ENCODE peak calls at places on chromosomes 5 and 9, in four cellular contexts. L, E, U and Z are unnamed samples.

GRCh38 chr9:7169717-7170348 is 412.1 kb downstream of the KDM4C start:
- DNase-seq in U (no peak), E (peak; percentile 44), L (no peak), Z (no peak)

GRCh38 chr5:171989276-171989675 is 17.2 kb downstream of the FBXW11 start:
- DNase-seq in U (no peak), E (no peak), L (no peak), Z (no peak)

GRCh38 chr9:78811562-78812276 is 514.8 kb downstream of the PSAT1 start:
- DNase-seq in L (no peak), E (peak; percentile 60), U (no peak), Z (no peak)

GRCh38 chr5:181217111-181217804 is 5.8 kb upstream of the TRIM41 start:
- DNase-seq in U (peak; percentile 49), E (no peak), L (peak; percentile 63), Z (peak; percentile 82)

GRCh38 chr5:160556886-160557285 is 135.2 kb downstream of the PTTG1 start:
- DNase-seq in L (no peak), U (no peak), E (peak; percentile 29), Z (no peak)

GRCh38 chr9:130940023-130940549 is 1.0 kb upstream of the FIBCD1 start:
- DNase-seq in U (no peak), E (no peak), L (no peak), Z (peak; percentile 17)

GRCh38 chr9:72013188-72013877 is 47.1 kb downstream of the C9orf57 start:
- DNase-seq in U (no peak), L (no peak), E (no peak), Z (no peak)

GRCh38 chr9:128555180-128555721 is 2.9 kb downstream of the SPTAN1 start:
- DNase-seq in U (no peak), L (no peak), E (no peak), Z (no peak)

GRCh38 chr9:84296146-84296843 is 44.3 kb downstream of the SLC28A3 start:
- DNase-seq in L (no peak), U (peak; percentile 34), E (peak; percentile 18), Z (no peak)

GRCh38 chr5:19837536-19838179 is 150.3 kb downstream of the CDH18 start:
- DNase-seq in E (no peak), U (no peak), L (no peak), Z (no peak)

GRCh38 chr9:120393386-120394057 is 186.4 kb downstream of the CDK5RAP2 start:
- DNase-seq in L (no peak), E (no peak), U (no peak), Z (no peak)

GRCh38 chr5:138876811-138877210 is 1.7 kb upstream of the LRRTM2 start:
- DNase-seq in L (no peak), U (no peak), E (no peak), Z (no peak)

GRCh38 chr5:82174128-82174918 is 103.8 kb downstream of the RPS23 start:
- DNase-seq in U (peak; percentile 55), E (no peak), L (peak; percentile 16), Z (peak; percentile 86)

GRCh38 chr9:134738869-134739659 is 97.5 kb downstream of the COL5A1 start:
- DNase-seq in L (peak; percentile 94), U (peak; percentile 42), E (peak; percentile 25), Z (peak; percentile 87)

GRCh38 chr5:11477786-11478185 is 426.5 kb downstream of the CTNND2 start:
- DNase-seq in U (no peak), E (no peak), L (no peak), Z (no peak)

GRCh38 chr9:114240647-114241558 is 82.0 kb upstream of the ORM1 start:
- DNase-seq in E (no peak), U (no peak), L (no peak), Z (no peak)

GRCh38 chr9:93675336-93676150 is 99.2 kb downstream of the PHF2 start:
- DNase-seq in U (no peak), E (no peak), L (peak; percentile 18), Z (no peak)